ENCODE peak calls at places on chromosomes 7 and 10, in four cellular contexts. A is activated CD4-positive, alpha-beta T cell treated with anti-CD3 and anti-CD28 coated beads for 48 hours; J is NCI-H2107; R is T-helper 2 cell. M is an unnamed sample.

GRCh38 chr10:4459531-4459930 is 366.5 kb upstream of the AKR1E2 start:
- DNase-seq in R (no peak), A (no peak), J (no peak), M (no peak)

GRCh38 chr10:97792058-97792721 is 20.4 kb upstream of the SFRP5 start:
- DNase-seq in R (peak), A (peak), J (peak), M (peak)

GRCh38 chr7:22861576-22861975 is 38.9 kb upstream of the TOMM7 start:
- DNase-seq in A (no peak), J (no peak), R (no peak), M (no peak)

GRCh38 chr7:92717982-92718716 is 118.2 kb downstream of the CDK6 start:
- DNase-seq in J (peak), R (no peak), A (peak), M (no peak)

GRCh38 chr7:116800594-116800993 is 61.8 kb upstream of the CAPZA2 start:
- DNase-seq in J (no peak), A (no peak), R (no peak), M (no peak)

GRCh38 chr7:47609803-47610452 is 28.0 kb upstream of the TNS3 start:
- DNase-seq in A (no peak), J (no peak), R (no peak), M (no peak)

GRCh38 chr7:127979113-127979727 is 52.0 kb downstream of the LRRC4 start:
- DNase-seq in R (no peak), A (no peak), J (no peak), M (no peak)

GRCh38 chr7:32453286-32454011 is 36.7 kb downstream of the LSM5 start:
- DNase-seq in A (no peak), R (no peak), J (no peak), M (no peak)

M was measured in activated T-helper 1 cell treated with Interleukin-2 at 50 U/mL for 16 hours.